ENCODE peak calls at places on chromosomes 13 and 19, in four cellular contexts. U, A, Q and J are unnamed samples.

GRCh38 chr19:46970815-46971214 is 48.8 kb upstream of the NPAS1 start:
- DNase-seq in Q (no peak), U (no peak), A (no peak), J (no peak)

GRCh38 chr13:89796196-89796595 is 1551.3 kb upstream of the MIR17HG start:
- DNase-seq in Q (no peak), U (no peak), A (no peak), J (no peak)

GRCh38 chr13:64041296-64041695 is 2625.6 kb upstream of the PCDH20 start:
- DNase-seq in Q (no peak), A (no peak), U (peak), J (no peak)

GRCh38 chr13:21075303-21076264 is 14.2 kb upstream of the LATS2 start:
- DNase-seq in Q (peak), U (peak), A (no peak), J (no peak)

GRCh38 chr19:7196721-7197168 is 97.5 kb downstream of the INSR start:
- DNase-seq in Q (peak), A (no peak), U (peak), J (no peak)

GRCh38 chr19:13155472-13156284 is 5.5 kb downstream of the IER2 start:
- DNase-seq in U (peak), Q (peak), A (peak), J (no peak)

GRCh38 chr13:98007001-98007400 is 53.5 kb downstream of the IPO5 start:
- DNase-seq in A (no peak), U (no peak), Q (no peak), J (no peak)

GRCh38 chr19:5804516-5805464 is at the start of gene NRTN:
- DNase-seq in Q (peak), U (no peak), A (no peak), J (no peak)

GRCh38 chr19:29535984-29536508 is 10.3 kb downstream of the VSTM2B start:
- DNase-seq in A (no peak), Q (no peak), U (no peak), J (peak)

GRCh38 chr19:42273407-42274064 is 4.5 kb downstream of the CIC start:
- DNase-seq in U (no peak), Q (no peak), A (no peak), J (no peak)

GRCh38 chr19:11378319-11379189 is 4.1 kb downstream of the SWSAP1 start:
- DNase-seq in U (peak), A (peak), Q (peak), J (no peak)

GRCh38 chr13:60329221-60329983 is 67.6 kb upstream of the TDRD3 start:
- DNase-seq in A (peak), U (peak), Q (no peak), J (no peak)

GRCh38 chr19:45852941-45853340 is 10.0 kb downstream of the SYMPK start:
- DNase-seq in A (no peak), Q (no peak), U (no peak), J (no peak)

GRCh38 chr19:7902796-7903243 is 857 bp upstream of the MAP2K7 start:
- DNase-seq in A (no peak), Q (peak), U (no peak), J (no peak)

GRCh38 chr19:55077106-55077505 is 1.4 kb downstream of the EPS8L1 start:
- DNase-seq in A (no peak), U (no peak), Q (no peak), J (no peak)

GRCh38 chr13:27403252-27403678 is 21.2 kb upstream of the GTF3A start:
- DNase-seq in A (no peak), Q (no peak), U (peak), J (no peak)

GRCh38 chr19:52516191-52516590 is 11.3 kb upstream of the ZNF808 start:
- DNase-seq in U (no peak), Q (no peak), A (no peak), J (no peak)

GRCh38 chr19:51172223-51172622 is 30.1 kb downstream of the SIGLEC7 start:
- DNase-seq in Q (no peak), U (no peak), A (no peak), J (no peak)

GRCh38 chr13:48255090-48255489 is 22.1 kb downstream of the ITM2B start:
- DNase-seq in A (no peak), U (no peak), Q (no peak), J (no peak)
- TF ChIP-seq CTCF in A (no peak), U (no peak), Q (no peak), J (no peak)

GRCh38 chr19:16327131-16327450 is 2.5 kb downstream of the KLF2 start:
- DNase-seq in U (no peak), A (no peak), Q (no peak), J (no peak)

GRCh38 chr19:16327501-16327900 is 2.9 kb downstream of the KLF2 start:
- DNase-seq in Q (no peak), A (no peak), U (no peak), J (no peak)

GRCh38 chr19:16330368-16330801 is 5.8 kb downstream of the KLF2 start:
- DNase-seq in U (peak), A (peak), Q (peak), J (peak)

GRCh38 chr19:16327911-16328823 is 3.5 kb downstream of the KLF2 start:
- DNase-seq in A (peak), Q (peak), U (peak), J (no peak)

DNA sequence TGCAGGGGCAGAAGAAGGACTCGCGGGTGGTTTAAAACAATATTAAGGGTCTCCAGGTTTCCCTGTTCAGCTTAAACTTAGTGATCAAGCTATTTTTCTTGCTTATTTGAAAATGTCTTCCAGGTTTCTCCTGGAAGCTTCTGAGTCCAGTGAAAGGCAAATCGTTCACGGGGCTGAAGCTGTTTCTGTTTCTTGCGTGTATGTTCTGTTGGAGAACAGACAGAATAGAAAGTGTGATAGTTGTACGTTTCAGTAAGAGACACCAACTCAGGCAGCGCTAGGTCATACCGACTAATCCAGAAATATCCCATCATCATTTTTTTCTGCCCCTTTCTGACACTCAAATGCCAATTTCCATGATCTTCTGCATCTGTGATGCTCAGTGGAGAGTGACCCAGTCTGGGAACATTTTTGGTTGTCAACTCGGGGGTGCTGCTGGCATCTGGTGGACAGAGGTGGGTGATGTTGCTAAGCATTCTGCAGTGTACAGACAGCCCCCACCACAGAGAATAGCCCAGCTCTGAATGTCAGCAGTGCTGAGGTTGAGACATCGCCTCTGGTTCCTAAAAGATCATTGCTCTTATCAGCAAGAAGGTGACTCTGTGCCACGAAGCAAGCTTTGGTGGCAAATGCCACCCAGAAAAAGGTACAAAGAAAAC is 4.3 kb downstream of the KLF2 start:
- DNase-seq in Q (no peak), U (no peak), A (peak), J (no peak)
- TF ChIP-seq CTCF in Q (no peak), U (peak), A (no peak), J (peak)

GRCh38 chr19:19474950-19475781 is 40.2 kb downstream of the TSSK6 start:
- DNase-seq in Q (no peak), A (no peak), U (no peak), J (no peak)

GRCh38 chr19:19480688-19481087 is 34.7 kb downstream of the TSSK6 start:
- DNase-seq in Q (peak), U (no peak), A (no peak), J (no peak)

GRCh38 chr19:19477705-19478383 is 37.5 kb downstream of the TSSK6 start:
- DNase-seq in A (no peak), Q (no peak), U (no peak), J (no peak)

GRCh38 chr19:19471682-19472081 is 43.7 kb downstream of the TSSK6 start:
- DNase-seq in A (no peak), Q (no peak), U (no peak), J (no peak)

GRCh38 chr19:19475845-19476828 is 39.2 kb downstream of the TSSK6 start:
- DNase-seq in Q (no peak), A (peak), U (peak), J (no peak)
- TF ChIP-seq CTCF in Q (peak), A (no peak), U (peak), J (peak)

GRCh38 chr13:74040200-74040599 is 94.0 kb downstream of the KLF12 start:
- DNase-seq in U (peak), Q (peak), A (peak), J (no peak)
- TF ChIP-seq CTCF in U (peak), Q (peak), A (no peak), J (peak)

DNA sequence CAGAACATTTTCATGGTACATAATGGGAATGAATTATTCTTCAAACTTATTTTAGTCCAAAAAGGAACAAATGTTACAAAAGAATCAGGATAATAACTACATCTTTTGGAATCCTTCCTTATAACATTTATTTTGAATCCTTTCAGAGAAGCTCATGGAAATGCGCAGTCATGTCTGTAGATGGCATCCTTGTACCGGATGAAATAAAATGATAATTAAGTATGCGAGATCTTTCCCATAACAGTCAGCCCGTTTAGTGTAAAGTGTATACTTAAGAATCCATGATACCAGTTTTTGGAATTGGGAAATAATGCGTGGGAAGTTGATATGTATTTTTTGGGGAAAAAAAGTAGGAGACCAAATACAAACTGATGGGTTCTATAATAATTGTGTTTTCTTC is 418.8 kb downstream of the GPC5 start:
- DNase-seq in U (peak), Q (no peak), A (peak), J (no peak)
- TF ChIP-seq CTCF in U (peak), Q (peak), A (no peak), J (peak)

GRCh38 chr13:49185264-49185663 is 34.9 kb upstream of the MLNR start:
- DNase-seq in U (no peak), Q (no peak), A (peak), J (no peak)
- TF ChIP-seq CTCF in U (no peak), Q (no peak), A (no peak), J (no peak)

GRCh38 chr13:101706651-101707050 is 254.2 kb downstream of the ITGBL1 start:
- DNase-seq in A (peak), U (peak), Q (peak), J (no peak)

GRCh38 chr13:101711307-101712025 is 259.0 kb downstream of the ITGBL1 start:
- DNase-seq in U (no peak), A (no peak), Q (no peak), J (no peak)

GRCh38 chr13:101709952-101710351 is 257.5 kb downstream of the ITGBL1 start:
- DNase-seq in A (peak), U (no peak), Q (no peak), J (no peak)

GRCh38 chr13:101708115-101708514 is 255.6 kb downstream of the ITGBL1 start:
- DNase-seq in Q (no peak), A (no peak), U (no peak), J (no peak)

GRCh38 chr13:101707659-101708058 is 255.2 kb downstream of the ITGBL1 start:
- DNase-seq in A (no peak), U (no peak), Q (no peak), J (no peak)
- TF ChIP-seq CTCF in A (no peak), U (no peak), Q (no peak), J (no peak)